ENCODE peak calls at places on chromosomes 12 and 14, in four cellular contexts. S, X, Z and C are unnamed samples.
A peak's percentile ranks its signal among the peaks of the same experiment; 100 is the strongest.

GRCh38 chr12:19707948-19708409 is 268.7 kb downstream of the AEBP2 start:
- DNase-seq in S (no peak), X (peak; percentile 5), Z (no peak), C (no peak)

GRCh38 chr14:102205560-102205959 is 65.9 kb downstream of the WDR20 start:
- DNase-seq in S (no peak), X (no peak), Z (no peak), C (no peak)

GRCh38 chr14:83988274-83988673 is 1541.7 kb upstream of the FLRT2 start:
- DNase-seq in S (no peak), X (no peak), Z (no peak), C (no peak)

GRCh38 chr12:53173085-53173715 is 7.3 kb upstream of the ZNF740 start:
- DNase-seq in S (no peak), X (peak; percentile 5), Z (no peak), C (no peak)

GRCh38 chr14:23831591-23831990 is 122.0 kb upstream of the DHRS4 start:
- DNase-seq in S (no peak), X (no peak), Z (no peak), C (no peak)

GRCh38 chr14:21023817-21024667 is 819 bp downstream of the NDRG2 start:
- DNase-seq in S (peak; percentile 59), X (no peak), Z (no peak), C (peak; percentile 17)

GRCh38 chr12:23204933-23205778 is 580.2 kb downstream of the ETNK1 start:
- DNase-seq in S (peak; percentile 54), X (peak; percentile 68), Z (peak; percentile 27), C (no peak)

GRCh38 chr14:39469094-39469710 is 37.0 kb upstream of the FBXO33 start:
- DNase-seq in S (peak; percentile 74), X (no peak), Z (no peak), C (peak; percentile 56)

GRCh38 chr12:124713436-124714082 is 146.1 kb upstream of the NCOR2 start:
- DNase-seq in S (no peak), X (no peak), Z (peak; percentile 93), C (no peak)

GRCh38 chr12:108079731-108080130 is 49.4 kb upstream of the WSCD2 start:
- DNase-seq in S (no peak), X (peak; percentile 63), Z (no peak), C (no peak)

GRCh38 chr12:93789767-93790166 is 112.6 kb downstream of the CRADD start:
- DNase-seq in S (no peak), X (no peak), Z (no peak), C (no peak)

GRCh38 chr14:52885230-52885629 is 65.6 kb downstream of the FERMT2 start:
- DNase-seq in S (no peak), X (no peak), Z (no peak), C (no peak)

GRCh38 chr14:99657645-99658155 is 12.8 kb downstream of the HHIPL1 start:
- DNase-seq in S (no peak), X (no peak), Z (no peak), C (no peak)

GRCh38 chr14:34970665-34971064 is 12.1 kb upstream of the SRP54 start:
- DNase-seq in S (no peak), X (no peak), Z (no peak), C (no peak)

GRCh38 chr14:94355191-94355794 is 32.2 kb upstream of the SERPINA6 start:
- DNase-seq in S (peak; percentile 85), X (no peak), Z (no peak), C (peak; percentile 69)

GRCh38 chr14:26138764-26139445 is 458.9 kb downstream of the NOVA1 start:
- DNase-seq in S (no peak), X (no peak), Z (no peak), C (no peak)

GRCh38 chr12:21583587-21583986 is 21.1 kb downstream of the GYS2 start:
- DNase-seq in S (no peak), X (no peak), Z (no peak), C (no peak)

GRCh38 chr12:59055204-59055839 is 135.0 kb upstream of the LRIG3 start:
- DNase-seq in S (no peak), X (no peak), Z (no peak), C (no peak)

GRCh38 chr12:59650594-59651229 is 54.9 kb downstream of the SLC16A7 start:
- DNase-seq in S (no peak), X (no peak), Z (no peak), C (no peak)

GRCh38 chr12:52307836-52308806 is 13.1 kb downstream of the KRT83 start:
- DNase-seq in S (no peak), X (peak; percentile 30), Z (no peak), C (peak; percentile 77)

GRCh38 chr12:113133036-113133435 is 2.5 kb downstream of the RASAL1 start:
- DNase-seq in S (no peak), X (no peak), Z (no peak), C (no peak)

GRCh38 chr14:66662374-66662773 is 154.4 kb downstream of the GPHN start:
- DNase-seq in S (peak; percentile 10), X (no peak), Z (no peak), C (peak; percentile 21)

GRCh38 chr14:21096889-21097615 is 1.4 kb downstream of the ZNF219 start:
- DNase-seq in S (no peak), X (no peak), Z (no peak), C (no peak)

GRCh38 chr12:123096159-123096558 is 54.7 kb downstream of the PITPNM2 start:
- DNase-seq in S (no peak), X (no peak), Z (no peak), C (no peak)

GRCh38 chr12:106133136-106134087 is 5.3 kb downstream of the NUAK1 start:
- DNase-seq in S (no peak), X (no peak), Z (no peak), C (no peak)

GRCh38 chr14:99320105-99320572 is 48.1 kb upstream of the BCL11B start:
- DNase-seq in S (peak; percentile 29), X (peak; percentile 83), Z (peak; percentile 39), C (peak; percentile 85)

GRCh38 chr12:13811061-13811460 is 170.3 kb downstream of the GRIN2B start:
- DNase-seq in S (no peak), X (no peak), Z (no peak), C (no peak)

GRCh38 chr12:26630546-26631027 is 202.4 kb downstream of the ITPR2 start:
- DNase-seq in S (peak; percentile 72), X (no peak), Z (no peak), C (no peak)
- TF ChIP-seq MAX in S (no peak), X (no peak), Z (no peak), C (no peak)

GRCh38 chr14:64728856-64729255 is 24.6 kb downstream of the PLEKHG3 start:
- DNase-seq in S (no peak), X (no peak), Z (no peak), C (no peak)
- TF ChIP-seq TCF7 in S (no peak), X (no peak), Z (no peak), C (no peak)

GRCh38 chr14:104395941-104396681 is 183.5 kb upstream of the C14orf180 start:
- DNase-seq in S (no peak), X (no peak), Z (no peak), C (peak; percentile 14)
- TF ChIP-seq SP1 in S (no peak), X (no peak), Z (no peak), C (no peak)

GRCh38 chr12:68932123-68932700 is 759 bp downstream of the CPM start:
- DNase-seq in S (no peak), X (no peak), Z (peak; percentile 16), C (no peak)
- TF ChIP-seq MAX in S (no peak), X (no peak), Z (no peak), C (no peak)

DNA sequence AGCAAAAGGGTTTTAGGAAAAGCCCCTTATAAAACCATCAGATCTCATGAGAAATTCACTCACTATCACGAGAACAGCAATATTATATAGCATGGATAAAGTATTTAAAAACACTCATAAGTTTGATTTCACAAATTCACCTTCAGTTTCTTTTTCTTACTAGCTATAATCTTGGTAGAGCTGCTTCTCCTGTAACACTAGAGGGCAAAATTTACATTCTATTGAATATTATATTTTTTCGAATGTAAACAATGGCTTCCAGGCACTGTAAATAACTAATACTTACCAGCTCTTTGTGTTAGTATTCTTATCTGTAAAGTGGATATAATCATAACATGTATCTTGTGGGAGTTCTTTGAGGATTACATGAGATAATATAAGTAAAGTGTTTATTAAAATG is 259.6 kb downstream of the CCER1 start:
- DNase-seq in S (no peak), X (no peak), Z (no peak), C (no peak)
- TF ChIP-seq TCF7 in S (no peak), X (no peak), Z (no peak), C (no peak)

GRCh38 chr12:64696065-64696741 is 63.0 kb downstream of the GNS start:
- DNase-seq in S (peak; percentile 28), X (no peak), Z (no peak), C (no peak)
- TF ChIP-seq SP1 in S (no peak), X (no peak), Z (no peak), C (no peak)

DNA sequence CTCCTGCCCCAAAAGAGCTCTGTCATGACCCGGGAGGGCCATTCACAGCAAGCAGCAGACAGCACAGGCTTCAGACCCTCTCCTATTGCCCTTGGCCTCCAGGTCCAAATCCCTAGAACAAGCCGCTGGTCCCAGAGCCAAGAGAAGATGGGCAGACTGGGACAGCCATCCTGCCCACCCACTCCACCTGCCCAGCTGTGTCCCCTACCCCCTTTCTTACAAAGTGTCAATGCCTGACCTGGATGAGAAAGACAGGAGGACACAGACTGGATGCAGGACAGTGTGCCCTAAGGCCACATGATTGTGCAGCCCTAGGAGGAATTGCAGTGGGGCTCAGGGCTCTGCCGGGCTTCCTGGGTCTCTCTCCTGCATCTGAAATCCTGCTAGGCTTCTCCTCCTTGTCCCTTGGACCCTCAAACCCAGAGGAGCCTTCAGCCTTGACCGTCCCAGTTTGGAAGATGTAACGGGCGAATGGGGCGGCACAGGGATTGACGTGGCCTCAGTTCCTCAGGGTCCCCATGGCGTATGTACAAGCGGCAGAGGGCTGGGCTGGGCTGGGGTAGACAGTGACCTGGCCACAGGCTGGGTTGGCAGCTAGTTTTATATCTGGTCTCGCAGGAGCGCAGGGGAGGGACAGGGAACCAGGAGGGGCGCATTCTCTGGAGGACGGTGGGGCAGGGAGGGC is 27.1 kb upstream of the BCDIN3D start:
- DNase-seq in S (no peak), X (no peak), Z (no peak), C (no peak)
- TF ChIP-seq MAX in S (no peak), X (no peak), Z (no peak), C (no peak)

DNA sequence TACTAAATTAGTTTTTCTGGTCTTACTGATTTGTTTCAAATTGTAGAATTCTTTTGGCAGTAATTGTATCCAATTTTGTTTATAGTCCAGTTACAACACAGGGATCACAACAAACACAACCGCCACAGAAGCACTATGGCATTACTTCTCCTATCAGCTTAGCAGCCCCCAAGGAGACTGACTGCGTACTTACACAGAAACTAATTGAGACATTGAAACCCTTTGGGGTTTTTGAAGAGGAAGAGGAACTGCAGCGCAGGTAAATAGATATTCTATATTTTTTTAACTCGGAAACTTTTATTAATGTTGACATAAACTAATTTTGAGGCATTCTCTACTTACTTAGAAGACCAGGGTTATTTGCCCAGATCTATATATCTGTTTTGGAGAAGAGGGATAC is 17.8 kb downstream of the PAPOLA start:
- DNase-seq in S (no peak), X (no peak), Z (no peak), C (no peak)
- TF ChIP-seq TCF7 in S (no peak), X (no peak), Z (no peak), C (no peak)